ENCODE peak calls at places on chromosomes 16 and 17, in six cellular contexts. W is fibroblast of lung, J is IMR-90, S is stomach, A is aorta, L is vagina. N is an unnamed sample.
A peak's percentile ranks its signal among the peaks of the same experiment; 100 is the strongest.

GRCh38 chr16:55480228-55480655 is 1.2 kb downstream of the MMP2 start:
- DNase-seq in W (peak; percentile 95), J (peak; percentile 93), S (peak; percentile 63), A (peak; percentile 94), L (no peak), N (peak; percentile 84)

GRCh38 chr17:58539703-58540102 is 25.3 kb upstream of the MTMR4 start:
- DNase-seq in W (no peak), J (no peak), S (no peak), A (no peak), L (no peak), N (no peak)

GRCh38 chr16:81107506-81107905 is 11.3 kb upstream of the GCSH start:
- DNase-seq in W (no peak), J (no peak), S (no peak), A (peak; percentile 48), L (no peak), N (no peak)

GRCh38 chr17:12357600-12357999 is 308.1 kb upstream of the MYOCD start:
- DNase-seq in W (no peak), J (no peak), S (no peak), A (no peak), L (no peak), N (no peak)

GRCh38 chr17:74748279-74748528 is 224 bp upstream of the NHERF1 start:
- DNase-seq in W (no peak), J (no peak), S (no peak), A (no peak), L (no peak), N (no peak)

GRCh38 chr17:29867643-29868181 is 62.3 kb downstream of the SSH2 start:
- DNase-seq in W (peak; percentile 27), J (no peak), S (no peak), A (no peak), L (no peak), N (no peak)

GRCh38 chr17:1511756-1512321 is 4.6 kb downstream of the INPP5K start:
- DNase-seq in W (peak; percentile 56), J (no peak), S (peak; percentile 60), A (no peak), L (no peak), N (no peak)

GRCh38 chr16:4410335-4411075 is 5.9 kb downstream of the CORO7 start:
- DNase-seq in W (peak; percentile 99), J (peak; percentile 98), S (peak; percentile 70), A (no peak), L (no peak), N (peak; percentile 98)

GRCh38 chr16:50665128-50665878 is 15.8 kb downstream of the SNX20 start:
- DNase-seq in W (peak; percentile 68), J (peak; percentile 57), S (peak; percentile 87), A (peak; percentile 94), L (no peak), N (peak; percentile 32)

GRCh38 chr16:56647641-56648431 is 3.9 kb upstream of the MT1B start:
- DNase-seq in W (no peak), J (no peak), S (no peak), A (no peak), L (no peak), N (no peak)

GRCh38 chr16:13348416-13348815 is 447.0 kb downstream of the SHISA9 start:
- DNase-seq in W (no peak), J (no peak), S (no peak), A (no peak), L (no peak), N (no peak)

GRCh38 chr16:17129971-17130370 is 340.8 kb downstream of the XYLT1 start:
- DNase-seq in W (no peak), J (no peak), S (no peak), A (no peak), L (no peak), N (no peak)

GRCh38 chr17:45777388-45777787 is 6.7 kb upstream of the CRHR1 start:
- DNase-seq in W (no peak), J (no peak), S (no peak), A (no peak), L (no peak), N (no peak)

GRCh38 chr17:56638536-56639177 is 45.2 kb downstream of the NOG start:
- DNase-seq in W (no peak), J (no peak), S (no peak), A (no peak), L (no peak), N (no peak)

GRCh38 chr17:41329279-41329925 is 13.9 kb upstream of the KRTAP17-1 start:
- DNase-seq in W (peak; percentile 33), J (peak; percentile 56), S (peak; percentile 41), A (no peak), L (no peak), N (no peak)

GRCh38 chr17:60664022-60664421 is 13.6 kb upstream of the BCAS3 start:
- DNase-seq in W (no peak), J (peak; percentile 59), S (no peak), A (no peak), L (no peak), N (no peak)

GRCh38 chr17:63984651-63985386 is 12.1 kb upstream of the SCN4A start:
- DNase-seq in W (peak; percentile 95), J (peak; percentile 91), S (peak; percentile 30), A (no peak), L (no peak), N (peak; percentile 81)

GRCh38 chr17:17264430-17264829 is 16.6 kb downstream of the COPS3 start:
- DNase-seq in W (no peak), J (no peak), S (no peak), A (no peak), L (no peak), N (no peak)

GRCh38 chr16:57693539-57693938 is 1.1 kb upstream of the DRC7 start:
- DNase-seq in W (no peak), J (no peak), S (no peak), A (no peak), L (no peak), N (no peak)

GRCh38 chr16:57694191-57694555 is 433 bp upstream of the DRC7 start:
- DNase-seq in W (no peak), J (no peak), S (peak; percentile 62), A (no peak), L (no peak), N (no peak)

GRCh38 chr16:57695378-57696054 is 910 bp downstream of the DRC7 start:
- DNase-seq in W (no peak), J (no peak), S (no peak), A (no peak), L (no peak), N (no peak)

GRCh38 chr16:57696240-57696639 is 1.6 kb downstream of the DRC7 start:
- DNase-seq in W (no peak), J (no peak), S (no peak), A (no peak), L (no peak), N (no peak)

DNA sequence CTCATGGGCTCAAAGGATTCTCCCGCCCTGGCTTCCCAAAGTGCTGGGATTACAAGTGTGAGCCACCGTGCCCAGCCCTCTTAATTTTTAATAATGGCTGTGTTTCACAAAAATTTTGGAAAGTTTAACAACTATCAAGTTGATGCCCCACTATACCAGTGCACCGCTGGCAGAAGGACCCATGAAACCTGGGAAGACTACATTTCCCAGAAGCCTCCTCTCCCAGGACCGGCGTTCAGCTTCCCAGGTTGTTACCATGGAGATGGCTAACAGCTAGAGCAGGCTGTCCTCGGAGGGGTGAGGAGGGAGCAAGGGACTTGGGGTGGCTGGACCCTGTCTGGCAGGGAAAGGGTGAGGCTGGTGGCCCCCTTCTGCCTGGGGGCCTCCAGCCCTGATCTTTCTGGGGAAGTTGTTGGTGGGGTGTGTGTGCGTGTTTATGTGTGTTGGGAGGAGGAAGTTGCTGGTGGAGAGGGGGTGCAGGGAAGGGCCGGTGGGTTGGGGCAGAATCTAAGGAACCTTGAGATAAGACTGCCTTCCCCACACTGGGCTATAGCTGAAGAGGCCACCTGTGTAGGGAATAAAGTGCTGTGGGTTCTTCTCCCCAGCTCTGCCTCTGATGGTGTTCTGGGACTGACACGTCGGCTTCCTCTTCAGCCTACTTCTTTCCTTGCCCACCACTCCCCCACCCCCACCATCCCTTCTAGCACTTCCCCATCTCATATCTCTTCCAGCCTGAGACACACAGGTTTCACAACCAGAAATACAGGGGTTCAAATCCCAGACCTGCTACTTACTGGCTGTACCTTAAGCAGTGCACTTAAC is at the start of gene DRC7:
- DNase-seq in W (peak; percentile 41), J (peak; percentile 13), S (peak; percentile 57), A (no peak), L (no peak), N (no peak)
- H3K4me3 ChIP-seq in W (no peak within 1 kb of the TSS), J (no peak within 1 kb of the TSS), S (no peak within 1 kb of the TSS), A (no peak within 1 kb of the TSS), L (no peak within 1 kb of the TSS), N (no peak within 1 kb of the TSS)

GRCh38 chr16:68574479-68574878 is 35.4 kb downstream of the ZFP90 start:
- DNase-seq in W (no peak), J (no peak), S (no peak), A (no peak), L (no peak), N (no peak)
- H3K9me3 ChIP-seq in W (peaks cover 2% of the 10 kb centered on the region), J (peaks cover 65% of the 10 kb centered on the region), S (peaks cover 99% of the 10 kb centered on the region), A (peaks cover 36% of the 10 kb centered on the region), L (peaks cover 51% of the 10 kb centered on the region), N (peaks cover 63% of the 10 kb centered on the region)

DNA sequence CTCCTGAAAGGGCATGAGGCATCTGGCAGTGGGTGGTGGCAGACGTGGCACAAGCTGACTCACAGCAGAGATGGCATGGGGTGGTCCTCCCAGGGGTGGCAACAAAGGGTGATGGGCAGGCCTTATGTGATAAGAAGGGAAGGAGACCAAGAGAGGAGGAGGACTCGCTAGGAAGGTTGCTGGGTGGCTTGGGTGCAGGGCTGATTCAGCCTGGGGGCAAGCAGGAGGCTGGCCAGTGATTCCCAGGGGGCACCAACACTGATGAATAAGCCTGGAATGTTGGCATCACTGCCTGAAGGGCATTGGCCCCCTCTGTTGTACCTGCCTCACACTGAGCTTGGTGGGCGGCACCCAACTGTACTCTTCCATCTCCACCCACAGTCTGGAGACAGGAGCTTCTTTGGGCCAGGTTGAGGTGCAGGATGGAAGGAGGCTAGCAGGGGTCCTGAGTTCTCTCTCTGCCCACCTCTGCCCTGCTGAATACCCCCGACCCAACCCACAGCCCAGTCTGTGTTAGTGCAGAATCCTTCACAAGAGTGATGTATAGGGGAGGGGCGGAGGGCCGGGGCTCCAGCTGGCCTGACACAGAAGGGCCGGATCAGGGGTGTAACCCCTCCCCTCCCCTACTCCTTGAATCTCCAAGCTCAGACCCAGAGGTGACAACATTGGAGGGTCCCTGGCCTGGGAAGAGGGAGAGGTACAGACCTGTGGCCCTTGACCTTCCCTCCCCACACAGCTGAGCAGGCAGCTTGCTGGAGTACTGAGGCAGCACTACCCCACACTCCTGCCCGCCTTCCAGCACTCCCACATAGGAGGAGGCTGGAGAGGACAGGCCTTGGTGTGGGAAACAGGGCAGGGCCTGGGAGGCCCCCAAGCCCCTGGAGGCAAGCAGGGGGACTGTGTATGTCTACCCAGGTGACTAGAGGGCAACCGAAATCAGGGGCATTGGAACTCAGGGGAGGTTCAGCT is 2.6 kb downstream of the STAC2 start:
- DNase-seq in W (no peak), J (no peak), S (no peak), A (peak; percentile 89), L (no peak), N (no peak)
- H3K4me3 ChIP-seq in W (no peak overlapping the region), J (no peak overlapping the region), S (no peak overlapping the region), A (no peak overlapping the region), L (no peak overlapping the region), N (no peak overlapping the region)

DNA sequence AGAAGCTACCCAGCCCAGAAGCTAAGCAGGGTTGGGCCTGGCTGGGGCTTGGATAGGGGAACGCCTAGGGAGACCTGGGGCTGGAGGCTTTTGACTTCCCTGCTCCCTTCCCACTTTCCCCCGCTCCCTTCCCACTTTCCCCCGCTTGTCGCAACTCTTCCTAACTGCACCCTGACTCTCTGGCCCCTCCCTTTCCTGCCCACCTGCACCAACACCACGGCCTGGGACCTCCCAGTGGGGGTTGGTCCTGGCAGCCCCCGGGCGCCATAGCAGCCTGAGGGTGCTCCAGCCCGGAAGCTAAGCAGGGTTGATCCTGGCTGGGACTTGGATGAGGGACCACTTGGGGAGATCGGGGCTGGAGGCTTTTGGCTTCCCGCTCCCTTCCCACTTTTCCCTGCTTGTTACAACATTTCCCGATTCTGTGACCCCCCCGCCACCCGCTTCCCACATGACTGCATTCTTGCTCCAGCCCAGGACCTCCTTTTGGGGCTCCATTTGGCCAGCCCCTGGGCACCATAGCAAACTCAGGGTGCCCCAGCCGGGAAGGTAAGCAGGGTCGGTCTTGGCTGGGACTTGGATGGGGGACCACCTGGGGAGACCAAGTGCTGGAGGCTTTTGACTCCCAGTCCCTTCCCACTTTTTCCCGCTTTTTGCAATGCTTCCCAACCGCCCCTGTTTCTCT is 2287.0 kb downstream of the TP53TG3F start:
- DNase-seq in W (no peak), J (no peak), S (no peak), A (no peak), L (peak; percentile 91), N (no peak)
- H3K9me3 ChIP-seq in W (no peaks in the 10 kb centered on the region), J (peaks cover 35% of the 10 kb centered on the region), S (peaks cover 94% of the 10 kb centered on the region), A (peaks cover 2% of the 10 kb centered on the region), L (no peaks in the 10 kb centered on the region), N (peaks cover 66% of the 10 kb centered on the region)